ENCODE peak calls at places on chromosome 10, in four cellular contexts. One of them, this sample, is unnamed.

GRCh38 chr10:20059084-20059835 is 243.0 kb downstream of the PLXDC2 start:
- DNase-seq in HepG2: no peak
- DNase-seq in H1: no peak
- DNase-seq in K562: no peak
- DNase-seq in this sample: no peak

GRCh38 chr10:58512470-58513188 is at the start of gene BICC1:
- DNase-seq in HepG2: no peak
- DNase-seq in H1: no peak
- DNase-seq in K562: no peak
- DNase-seq in this sample: no peak

GRCh38 chr10:93680414-93681047 is 21.9 kb downstream of the FRA10AC1 start:
- DNase-seq in H1: no peak
- DNase-seq in K562: peak
- DNase-seq in HepG2: peak
- DNase-seq in this sample: no peak

GRCh38 chr10:30553625-30554442 is 75.7 kb downstream of the LYZL2 start:
- DNase-seq in K562: peak
- DNase-seq in H1: peak
- DNase-seq in HepG2: peak
- DNase-seq in this sample: no peak

GRCh38 chr10:22228167-22228938 is 10.5 kb upstream of the EBLN1 start:
- DNase-seq in H1: no peak
- DNase-seq in K562: peak
- DNase-seq in HepG2: no peak
- DNase-seq in this sample: no peak

GRCh38 chr10:83869898-83870297 is 269.4 kb upstream of the GHITM start:
- DNase-seq in H1: no peak
- DNase-seq in HepG2: no peak
- DNase-seq in K562: no peak
- DNase-seq in this sample: no peak

GRCh38 chr10:14173391-14173705 is 157.4 kb downstream of the FRMD4A start:
- DNase-seq in H1: no peak
- DNase-seq in K562: no peak
- DNase-seq in HepG2: no peak
- DNase-seq in this sample: no peak

GRCh38 chr10:28922127-28922526 is 244.8 kb downstream of the BAMBI start:
- DNase-seq in K562: no peak
- DNase-seq in HepG2: peak
- DNase-seq in H1: no peak
- DNase-seq in this sample: no peak

GRCh38 chr10:131590567-131590966 is 279.0 kb upstream of the TCERG1L start:
- DNase-seq in H1: no peak
- DNase-seq in K562: no peak
- DNase-seq in HepG2: no peak
- DNase-seq in this sample: no peak

GRCh38 chr10:19111501-19112267 is 63.1 kb downstream of the MALRD1 start:
- DNase-seq in K562: no peak
- DNase-seq in HepG2: no peak
- DNase-seq in H1: no peak
- DNase-seq in this sample: no peak

GRCh38 chr10:132391372-132392020 is 5.5 kb upstream of the PWWP2B start:
- DNase-seq in H1: no peak
- DNase-seq in K562: no peak
- DNase-seq in HepG2: no peak
- DNase-seq in this sample: no peak

GRCh38 chr10:133048926-133049325 is 38.8 kb upstream of the ADGRA1 start:
- DNase-seq in K562: no peak
- DNase-seq in H1: no peak
- DNase-seq in HepG2: no peak
- DNase-seq in this sample: no peak

GRCh38 chr10:12501324-12501723 is 152.0 kb downstream of the CAMK1D start:
- DNase-seq in H1: no peak
- DNase-seq in HepG2: peak
- DNase-seq in K562: no peak
- DNase-seq in this sample: no peak

GRCh38 chr10:871951-872403 is 59.5 kb downstream of the LARP4B start:
- DNase-seq in H1: no peak
- DNase-seq in K562: no peak
- DNase-seq in HepG2: no peak
- DNase-seq in this sample: no peak

GRCh38 chr10:129756912-129757861 is 206.9 kb downstream of the EBF3 start:
- DNase-seq in HepG2: no peak
- DNase-seq in H1: peak
- DNase-seq in K562: no peak
- DNase-seq in this sample: no peak

GRCh38 chr10:127871631-127872010 is 21.1 kb downstream of the CLRN3 start:
- DNase-seq in K562: no peak
- DNase-seq in H1: no peak
- DNase-seq in HepG2: no peak
- DNase-seq in this sample: no peak

GRCh38 chr10:13450078-13450477 is 78.7 kb downstream of the BEND7 start:
- DNase-seq in H1: no peak
- DNase-seq in K562: no peak
- DNase-seq in HepG2: no peak
- DNase-seq in this sample: no peak

GRCh38 chr10:96586419-96587254 is at the start of gene TM9SF3:
- DNase-seq in H1: peak
- DNase-seq in K562: peak
- DNase-seq in HepG2: peak
- DNase-seq in this sample: no peak

GRCh38 chr10:44399478-44400451 is 14.9 kb upstream of the CXCL12 start:
- DNase-seq in K562: no peak
- DNase-seq in HepG2: no peak
- DNase-seq in H1: no peak
- DNase-seq in this sample: no peak

GRCh38 chr10:94219829-94220228 is 142.9 kb downstream of the NOC3L start:
- DNase-seq in HepG2: no peak
- DNase-seq in H1: no peak
- DNase-seq in K562: no peak
- DNase-seq in this sample: no peak

DNA sequence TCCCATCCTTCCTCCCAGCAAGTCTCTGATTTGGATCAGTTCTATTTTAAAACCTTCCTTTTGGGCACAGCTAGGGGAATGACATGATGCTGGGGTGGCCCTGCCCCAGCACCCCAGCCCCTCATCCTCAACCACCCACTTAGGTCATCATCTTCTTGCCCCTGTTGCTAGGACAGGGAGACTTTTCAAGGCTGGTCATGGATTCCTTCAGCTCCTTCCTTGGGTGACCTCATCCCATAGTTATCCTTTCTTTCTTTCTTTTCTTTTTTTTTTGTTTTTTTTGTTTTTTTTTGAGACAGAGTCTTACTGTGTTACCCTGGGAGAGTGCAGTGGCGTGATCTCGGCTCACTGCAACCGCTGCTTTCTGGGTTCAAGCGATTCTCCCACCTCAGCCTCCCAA is 127.2 kb downstream of the WDFY4 start:
- DNase-seq in HepG2: no peak
- DNase-seq in K562: no peak
- DNase-seq in H1: no peak
- DNase-seq in this sample: no peak
- TF ChIP-seq HDAC6 in HepG2: no peak
- TF ChIP-seq HDAC6 in K562: no peak
- TF ChIP-seq HDAC6 in H1: no peak
- TF ChIP-seq HDAC6 in this sample: no peak

DNA sequence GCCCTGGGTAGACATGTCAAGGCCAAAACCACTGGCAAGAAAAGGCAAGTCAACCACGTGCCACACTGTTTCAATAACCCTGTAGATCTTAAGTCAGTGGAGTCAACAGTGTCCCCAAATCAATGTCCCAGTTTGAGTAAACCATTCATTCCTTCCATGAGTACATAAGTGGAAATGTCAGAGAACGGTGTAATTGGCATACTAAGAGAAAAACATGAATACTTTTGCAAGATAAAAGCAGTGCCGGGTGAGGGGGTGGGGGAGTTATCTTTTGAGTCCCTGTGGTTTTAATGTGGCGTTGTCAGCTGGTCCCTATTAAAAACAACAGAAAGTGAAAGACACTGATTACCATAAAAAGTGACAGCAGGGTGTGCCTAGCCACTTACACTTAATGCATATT is 37.8 kb downstream of the RSU1 start:
- DNase-seq in HepG2: no peak
- DNase-seq in K562: no peak
- DNase-seq in H1: no peak
- DNase-seq in this sample: no peak
- TF ChIP-seq CREB1 in HepG2: no peak
- TF ChIP-seq CREB1 in K562: no peak
- TF ChIP-seq CREB1 in H1: no peak
- TF ChIP-seq CREB1 in this sample: no peak

GRCh38 chr10:31697271-31698168 is 231.1 kb downstream of the ARHGAP12 start:
- DNase-seq in HepG2: no peak
- DNase-seq in H1: no peak
- DNase-seq in K562: no peak
- DNase-seq in this sample: no peak
- TF ChIP-seq HDAC6 in HepG2: no peak
- TF ChIP-seq HDAC6 in H1: no peak
- TF ChIP-seq HDAC6 in K562: no peak
- TF ChIP-seq HDAC6 in this sample: no peak

GRCh38 chr10:115762029-115762428 is 511.0 kb downstream of the GFRA1 start:
- DNase-seq in K562: no peak
- DNase-seq in HepG2: no peak
- DNase-seq in H1: no peak
- DNase-seq in this sample: no peak

GRCh38 chr10:115760131-115760530 is 512.9 kb downstream of the GFRA1 start:
- DNase-seq in K562: no peak
- DNase-seq in H1: no peak
- DNase-seq in HepG2: no peak
- DNase-seq in this sample: no peak

GRCh38 chr10:115761166-115761565 is 511.8 kb downstream of the GFRA1 start:
- DNase-seq in K562: no peak
- DNase-seq in H1: no peak
- DNase-seq in HepG2: no peak
- DNase-seq in this sample: no peak
- TF ChIP-seq CREB1 in K562: no peak
- TF ChIP-seq CREB1 in H1: no peak
- TF ChIP-seq CREB1 in HepG2: no peak
- TF ChIP-seq CREB1 in this sample: no peak

GRCh38 chr10:126397640-126398382 is 9.5 kb upstream of the ADAM12 start:
- DNase-seq in K562: no peak
- DNase-seq in HepG2: no peak
- DNase-seq in H1: no peak
- DNase-seq in this sample: no peak
- TF ChIP-seq HDAC6 in K562: no peak
- TF ChIP-seq HDAC6 in HepG2: no peak
- TF ChIP-seq HDAC6 in H1: no peak
- TF ChIP-seq HDAC6 in this sample: no peak

DNA sequence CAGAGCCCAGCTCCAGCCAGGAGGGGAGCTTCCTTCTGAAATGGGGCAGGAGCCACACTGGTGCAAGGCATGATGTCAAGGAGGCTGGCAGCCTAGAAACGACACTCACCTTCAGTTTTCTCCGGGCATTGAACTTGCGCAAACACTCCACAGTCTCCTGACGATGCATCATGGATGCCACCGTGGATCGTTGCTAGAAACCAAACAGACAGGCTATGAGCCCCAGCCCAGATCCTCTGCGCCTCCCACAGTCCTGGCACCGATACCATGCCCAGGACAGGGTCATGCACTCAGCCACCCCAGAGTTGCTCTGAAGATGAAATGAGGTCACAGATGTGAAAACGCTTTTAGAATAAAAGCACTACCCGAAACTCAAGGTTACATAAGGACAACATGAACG is 31.0 kb upstream of the NDST2 start:
- DNase-seq in H1: no peak
- DNase-seq in K562: no peak
- DNase-seq in HepG2: no peak
- DNase-seq in this sample: no peak
- TF ChIP-seq CREB1 in H1: no peak
- TF ChIP-seq CREB1 in K562: no peak
- TF ChIP-seq CREB1 in HepG2: no peak
- TF ChIP-seq CREB1 in this sample: no peak

This sample was measured in GM12878.